ENCODE peak calls at places on chromosomes 7 and 10, in nine cellular contexts. One of them, this sample, is unnamed.

GRCh38 chr7:91892821-91893340 is 12.4 kb upstream of the MTERF1 start:
- DNase-seq in fibroblast of mammary gland: peak; percentile 32
- DNase-seq in OCI-LY7: no peak
- DNase-seq in ovary: no peak
- DNase-seq in BE2C: no peak
- DNase-seq in stomach: no peak
- DNase-seq in bronchial epithelial cell: peak; percentile 62
- DNase-seq in astrocyte of the cerebellum: no peak
- DNase-seq in fibroblast of lung: no peak
- DNase-seq in this sample: peak; percentile 92

GRCh38 chr7:81600608-81601007 is 169.2 kb downstream of the HGF start:
- DNase-seq in OCI-LY7: no peak
- DNase-seq in astrocyte of the cerebellum: peak; percentile 70
- DNase-seq in fibroblast of mammary gland: peak; percentile 75
- DNase-seq in stomach: no peak
- DNase-seq in bronchial epithelial cell: no peak
- DNase-seq in ovary: no peak
- DNase-seq in BE2C: no peak
- DNase-seq in fibroblast of lung: peak; percentile 63
- DNase-seq in this sample: peak; percentile 15

GRCh38 chr7:7861211-7861633 is 107.4 kb upstream of the GLCCI1 start:
- DNase-seq in bronchial epithelial cell: peak; percentile 97
- DNase-seq in fibroblast of mammary gland: peak; percentile 91
- DNase-seq in ovary: no peak
- DNase-seq in OCI-LY7: no peak
- DNase-seq in astrocyte of the cerebellum: no peak
- DNase-seq in BE2C: no peak
- DNase-seq in stomach: no peak
- DNase-seq in fibroblast of lung: peak; percentile 81
- DNase-seq in this sample: peak; percentile 17

GRCh38 chr10:22372922-22373321 is 27.6 kb downstream of the SPAG6 start:
- DNase-seq in ovary: no peak
- DNase-seq in BE2C: peak; percentile 16
- DNase-seq in fibroblast of mammary gland: peak; percentile 36
- DNase-seq in fibroblast of lung: no peak
- DNase-seq in bronchial epithelial cell: no peak
- DNase-seq in astrocyte of the cerebellum: no peak
- DNase-seq in OCI-LY7: no peak
- DNase-seq in stomach: no peak
- DNase-seq in this sample: no peak

GRCh38 chr10:113007343-113007771 is 57.3 kb downstream of the TCF7L2 start:
- DNase-seq in OCI-LY7: peak; percentile 34
- DNase-seq in bronchial epithelial cell: no peak
- DNase-seq in stomach: no peak
- DNase-seq in ovary: no peak
- DNase-seq in fibroblast of mammary gland: no peak
- DNase-seq in BE2C: no peak
- DNase-seq in astrocyte of the cerebellum: no peak
- DNase-seq in fibroblast of lung: no peak
- DNase-seq in this sample: no peak

GRCh38 chr10:3172081-3172445 is 519 bp downstream of the PITRM1 start:
- DNase-seq in astrocyte of the cerebellum: peak; percentile 40
- DNase-seq in OCI-LY7: no peak
- DNase-seq in fibroblast of mammary gland: peak; percentile 82
- DNase-seq in fibroblast of lung: peak; percentile 73
- DNase-seq in bronchial epithelial cell: peak; percentile 81
- DNase-seq in BE2C: no peak
- DNase-seq in stomach: no peak
- DNase-seq in ovary: no peak
- DNase-seq in this sample: no peak

GRCh38 chr10:88150338-88150737 is 286.9 kb downstream of the PTEN start:
- DNase-seq in fibroblast of lung: peak; percentile 56
- DNase-seq in OCI-LY7: no peak
- DNase-seq in astrocyte of the cerebellum: no peak
- DNase-seq in fibroblast of mammary gland: peak; percentile 87
- DNase-seq in stomach: no peak
- DNase-seq in bronchial epithelial cell: peak; percentile 90
- DNase-seq in BE2C: peak; percentile 6
- DNase-seq in ovary: no peak
- DNase-seq in this sample: no peak

GRCh38 chr7:4181446-4181845 is 500.6 kb upstream of the FOXK1 start:
- DNase-seq in ovary: no peak
- DNase-seq in BE2C: no peak
- DNase-seq in fibroblast of mammary gland: no peak
- DNase-seq in astrocyte of the cerebellum: no peak
- DNase-seq in fibroblast of lung: no peak
- DNase-seq in OCI-LY7: no peak
- DNase-seq in bronchial epithelial cell: no peak
- DNase-seq in stomach: no peak
- DNase-seq in this sample: no peak

DNA sequence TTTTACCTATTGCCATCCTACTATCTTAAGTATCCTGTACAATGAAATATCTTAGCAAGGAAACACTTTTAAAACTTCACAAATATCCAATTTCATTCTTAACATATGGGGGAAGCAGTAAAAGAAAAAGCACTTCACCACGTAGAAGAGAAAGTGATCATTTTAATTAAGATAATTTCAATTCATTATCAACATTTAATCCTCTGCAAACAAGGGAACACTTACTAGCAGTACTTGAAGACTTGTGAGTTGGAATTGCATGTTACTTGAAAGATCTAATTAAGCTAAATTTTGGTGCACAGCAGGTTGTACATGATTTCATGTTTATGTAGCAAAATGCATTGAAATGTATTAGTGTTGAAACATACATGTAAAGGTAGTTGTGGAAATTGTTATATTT is 20.8 kb upstream of the CCAR1 start:
- DNase-seq in OCI-LY7: no peak
- DNase-seq in fibroblast of lung: no peak
- DNase-seq in bronchial epithelial cell: no peak
- DNase-seq in fibroblast of mammary gland: no peak
- DNase-seq in BE2C: no peak
- DNase-seq in ovary: no peak
- DNase-seq in astrocyte of the cerebellum: no peak
- DNase-seq in stomach: no peak
- DNase-seq in this sample: no peak
- H3K4me3 ChIP-seq in OCI-LY7: no peak overlapping the region
- H3K4me3 ChIP-seq in fibroblast of lung: no peak overlapping the region
- H3K4me3 ChIP-seq in bronchial epithelial cell: no peak overlapping the region
- H3K4me3 ChIP-seq in fibroblast of mammary gland: no peak overlapping the region
- H3K4me3 ChIP-seq in BE2C: no peak overlapping the region
- H3K4me3 ChIP-seq in ovary: no peak overlapping the region
- H3K4me3 ChIP-seq in astrocyte of the cerebellum: no peak overlapping the region
- H3K4me3 ChIP-seq in stomach: no peak overlapping the region
- H3K4me3 ChIP-seq in this sample: no peak overlapping the region

GRCh38 chr10:42691361-42692120 is 53.2 kb upstream of the ZNF33B start:
- DNase-seq in fibroblast of lung: no peak
- DNase-seq in stomach: no peak
- DNase-seq in fibroblast of mammary gland: no peak
- DNase-seq in OCI-LY7: no peak
- DNase-seq in astrocyte of the cerebellum: no peak
- DNase-seq in bronchial epithelial cell: no peak
- DNase-seq in BE2C: peak; percentile 77
- DNase-seq in ovary: no peak
- DNase-seq in this sample: no peak

DNA sequence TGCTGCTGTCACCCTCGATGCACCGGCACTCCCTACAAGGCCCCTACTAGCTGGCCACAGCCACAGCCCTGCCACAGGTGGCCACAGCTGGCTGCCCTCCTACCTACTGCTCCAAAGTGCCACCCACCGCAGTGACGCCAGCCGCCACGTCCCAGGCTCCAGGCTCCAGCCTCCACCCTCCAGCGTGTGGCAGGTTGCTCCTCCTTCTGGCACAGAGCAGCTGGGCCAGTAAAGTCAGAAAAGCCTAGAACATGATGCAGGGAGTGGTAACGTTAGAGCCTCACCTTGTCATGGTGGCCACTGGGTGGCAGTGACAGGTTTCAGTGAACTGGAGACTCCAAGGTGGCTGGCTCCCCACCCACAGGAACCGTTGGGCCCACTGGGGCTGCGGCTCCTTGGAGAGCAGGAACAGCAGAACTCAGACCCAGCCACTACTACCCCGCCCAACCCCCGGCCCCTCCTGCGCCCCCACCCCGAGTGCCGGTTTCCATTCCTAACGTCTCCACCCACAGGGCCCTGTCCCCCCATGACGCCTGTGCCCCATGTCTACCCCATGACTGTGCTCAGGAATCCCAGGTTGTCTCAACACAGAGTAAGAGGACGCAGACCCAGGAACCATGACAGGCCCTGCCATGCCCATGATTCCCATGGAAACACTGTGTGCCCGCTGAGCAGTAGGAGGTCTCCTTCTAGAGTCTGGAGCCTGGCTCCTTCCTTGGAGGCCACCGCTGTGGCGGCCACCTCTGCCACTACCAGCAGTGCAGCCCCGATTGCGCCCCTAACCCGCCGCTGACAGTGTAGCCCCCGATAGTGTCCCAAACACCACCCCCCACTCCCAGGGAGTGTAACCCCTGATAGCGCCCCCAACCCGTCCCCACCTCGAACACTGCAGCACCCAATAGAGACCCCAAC is 52.3 kb upstream of the ZNF33B start:
- DNase-seq in astrocyte of the cerebellum: no peak
- DNase-seq in stomach: no peak
- DNase-seq in BE2C: peak; percentile 54
- DNase-seq in fibroblast of mammary gland: no peak
- DNase-seq in OCI-LY7: no peak
- DNase-seq in bronchial epithelial cell: no peak
- DNase-seq in fibroblast of lung: no peak
- DNase-seq in ovary: no peak
- DNase-seq in this sample: no peak
- TF ChIP-seq CTCF in astrocyte of the cerebellum: no peak
- TF ChIP-seq CTCF in stomach: no peak
- TF ChIP-seq CTCF in BE2C: peak; percentile 51
- TF ChIP-seq CTCF in fibroblast of mammary gland: no peak
- TF ChIP-seq CTCF in OCI-LY7: peak; percentile 32
- TF ChIP-seq CTCF in bronchial epithelial cell: no peak
- TF ChIP-seq CTCF in fibroblast of lung: no peak
- TF ChIP-seq CTCF in ovary: no peak
- TF ChIP-seq CTCF in this sample: no peak

GRCh38 chr10:93568105-93568390 is 1.6 kb downstream of the FFAR4 start:
- DNase-seq in astrocyte of the cerebellum: no peak
- DNase-seq in OCI-LY7: no peak
- DNase-seq in fibroblast of lung: no peak
- DNase-seq in ovary: no peak
- DNase-seq in BE2C: no peak
- DNase-seq in stomach: no peak
- DNase-seq in bronchial epithelial cell: no peak
- DNase-seq in fibroblast of mammary gland: no peak
- DNase-seq in this sample: no peak

GRCh38 chr10:93570383-93570782 is 3.9 kb downstream of the FFAR4 start:
- DNase-seq in bronchial epithelial cell: no peak
- DNase-seq in BE2C: no peak
- DNase-seq in ovary: no peak
- DNase-seq in OCI-LY7: no peak
- DNase-seq in stomach: no peak
- DNase-seq in astrocyte of the cerebellum: no peak
- DNase-seq in fibroblast of lung: no peak
- DNase-seq in fibroblast of mammary gland: no peak
- DNase-seq in this sample: no peak

GRCh38 chr10:93566435-93567276 is at the start of gene FFAR4:
- DNase-seq in OCI-LY7: no peak
- DNase-seq in ovary: no peak
- DNase-seq in bronchial epithelial cell: no peak
- DNase-seq in stomach: peak; percentile 50
- DNase-seq in BE2C: no peak
- DNase-seq in astrocyte of the cerebellum: no peak
- DNase-seq in fibroblast of mammary gland: no peak
- DNase-seq in fibroblast of lung: no peak
- DNase-seq in this sample: no peak

GRCh38 chr10:93565421-93565820 is 1.0 kb upstream of the FFAR4 start:
- DNase-seq in OCI-LY7: no peak
- DNase-seq in astrocyte of the cerebellum: no peak
- DNase-seq in ovary: no peak
- DNase-seq in bronchial epithelial cell: no peak
- DNase-seq in fibroblast of mammary gland: no peak
- DNase-seq in stomach: no peak
- DNase-seq in BE2C: no peak
- DNase-seq in fibroblast of lung: no peak
- DNase-seq in this sample: no peak

DNA sequence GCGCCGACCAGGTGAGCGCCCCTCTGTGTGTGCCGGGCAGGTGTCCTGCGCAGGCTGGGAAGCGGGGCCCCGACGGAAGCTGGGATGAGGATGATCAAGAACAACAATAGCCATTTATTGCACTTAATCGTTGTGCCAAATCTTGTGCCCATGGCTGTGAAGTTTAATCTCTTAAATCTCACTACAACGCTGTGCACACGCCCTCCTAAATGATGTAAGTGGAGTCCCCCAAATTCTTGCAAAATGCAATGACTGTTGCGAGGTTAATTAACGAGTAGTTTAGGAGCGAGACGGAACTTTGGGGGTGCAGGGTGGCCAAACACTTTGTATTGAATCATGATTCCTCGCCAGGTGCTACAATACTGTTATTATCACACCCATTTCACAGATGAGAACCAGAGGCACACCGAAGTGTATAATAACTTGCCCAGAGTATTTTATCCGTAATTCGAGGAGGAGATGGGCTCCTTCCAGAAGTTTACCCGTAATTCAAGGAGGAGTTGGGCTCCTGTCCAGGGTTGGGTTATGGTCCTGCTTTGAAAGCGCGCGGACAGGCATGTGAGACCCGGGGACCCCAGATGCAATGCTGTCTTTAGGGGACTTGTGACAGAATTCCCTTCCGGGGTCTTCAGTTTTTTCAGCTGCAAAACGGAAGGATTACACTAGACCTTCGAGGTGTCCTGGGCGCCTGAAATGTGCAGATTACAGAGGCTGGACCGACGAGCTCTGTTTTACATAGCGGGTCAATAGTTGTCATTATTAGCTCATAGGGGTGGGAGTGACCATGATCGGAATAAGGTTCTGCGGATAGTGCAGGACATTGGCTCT is 1.0 kb downstream of the FFAR4 start:
- DNase-seq in fibroblast of lung: no peak
- DNase-seq in stomach: no peak
- DNase-seq in fibroblast of mammary gland: no peak
- DNase-seq in OCI-LY7: no peak
- DNase-seq in astrocyte of the cerebellum: no peak
- DNase-seq in bronchial epithelial cell: no peak
- DNase-seq in ovary: no peak
- DNase-seq in BE2C: no peak
- DNase-seq in this sample: no peak
- H3K4me3 ChIP-seq in fibroblast of lung: no peak overlapping the region
- H3K4me3 ChIP-seq in stomach: peak overlapping the region; percentile 28
- H3K4me3 ChIP-seq in fibroblast of mammary gland: no peak overlapping the region
- H3K4me3 ChIP-seq in OCI-LY7: no peak overlapping the region
- H3K4me3 ChIP-seq in astrocyte of the cerebellum: no peak overlapping the region
- H3K4me3 ChIP-seq in bronchial epithelial cell: no peak overlapping the region
- H3K4me3 ChIP-seq in ovary: no peak overlapping the region
- H3K4me3 ChIP-seq in BE2C: no peak overlapping the region
- H3K4me3 ChIP-seq in this sample: no peak overlapping the region

DNA sequence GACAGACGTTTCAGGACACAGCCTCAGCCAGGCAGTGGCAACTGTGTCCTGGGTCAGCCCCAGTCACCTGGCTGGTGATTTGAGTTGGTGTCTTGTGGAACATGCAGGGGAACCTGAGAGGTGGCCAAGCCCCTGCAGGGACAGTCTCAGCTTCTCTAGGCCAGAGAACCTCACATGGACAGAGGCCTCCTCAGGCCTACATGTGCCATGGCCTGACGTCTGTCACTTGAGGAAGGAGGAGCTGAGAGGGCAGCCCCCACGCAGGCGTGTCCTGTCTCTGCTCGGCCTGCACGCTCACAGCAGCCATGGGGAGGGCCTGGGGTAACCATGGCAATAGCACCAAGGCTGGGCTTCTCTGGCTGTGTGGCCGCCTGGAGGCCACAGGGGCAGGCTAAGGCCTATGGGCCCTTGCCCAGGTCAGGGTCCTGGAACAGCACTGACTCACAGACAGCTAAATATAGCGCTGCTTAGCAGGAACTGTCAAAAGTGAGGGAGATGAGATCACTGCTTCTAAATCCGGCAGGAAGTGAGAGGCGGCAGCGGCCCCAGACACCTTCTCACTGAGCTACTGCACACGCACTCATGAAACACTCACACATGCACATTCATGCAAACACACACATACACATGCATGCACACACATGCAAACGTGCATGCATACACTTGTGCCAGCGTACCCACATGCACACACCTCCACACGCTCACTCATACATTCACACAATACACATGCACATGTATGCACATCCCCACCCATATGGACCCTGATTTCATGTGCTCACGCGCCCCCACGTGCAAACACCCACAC is 57.0 kb downstream of the YKT6 start:
- DNase-seq in OCI-LY7: peak; percentile 65
- DNase-seq in bronchial epithelial cell: peak; percentile 88
- DNase-seq in stomach: peak; percentile 34
- DNase-seq in BE2C: peak; percentile 74
- DNase-seq in fibroblast of mammary gland: peak; percentile 93
- DNase-seq in fibroblast of lung: peak; percentile 94
- DNase-seq in ovary: peak; percentile 41
- DNase-seq in astrocyte of the cerebellum: peak; percentile 8
- DNase-seq in this sample: peak; percentile 67
- TF ChIP-seq CTCF in OCI-LY7: no peak
- TF ChIP-seq CTCF in bronchial epithelial cell: no peak
- TF ChIP-seq CTCF in stomach: no peak
- TF ChIP-seq CTCF in BE2C: no peak
- TF ChIP-seq CTCF in fibroblast of mammary gland: peak; percentile 4
- TF ChIP-seq CTCF in fibroblast of lung: no peak
- TF ChIP-seq CTCF in ovary: no peak
- TF ChIP-seq CTCF in astrocyte of the cerebellum: no peak
- TF ChIP-seq CTCF in this sample: peak; percentile 2

This sample was measured in retinal pigment epithelial cell.